ENCODE peak calls at places on chromosomes 1 and 21, in five cellular contexts. S is heart left ventricle; Q is astrocyte; L is fibroblast of lung; U is CD4-positive, alpha-beta T cell. P is an unnamed sample. For H3K9me3, the result is how much of the 10 kb centered on the place peaks cover.

GRCh38 chr21:24375201-24375600 is 1232.1 kb downstream of the MRPL39 start:
- DNase-seq in S (no peak), Q (no peak), L (no peak), U (no peak), P (peak)

GRCh38 chr21:35257413-35257812 is 208.3 kb upstream of the RUNX1 start:
- DNase-seq in Q (peak), S (peak), U (no peak), L (peak), P (no peak)

GRCh38 chr1:187336769-187337168 is 508.0 kb downstream of the PLA2G4A start:
- DNase-seq in S (no peak), L (no peak), Q (no peak), U (no peak), P (no peak)

GRCh38 chr1:40774266-40774998 is 9.2 kb upstream of the KCNQ4 start:
- DNase-seq in U (peak), S (no peak), L (peak), Q (no peak), P (no peak)

GRCh38 chr1:42740756-42741580 is 932 bp upstream of the CLDN19 start:
- DNase-seq in U (no peak), L (no peak), Q (no peak), S (no peak), P (no peak)

GRCh38 chr1:27521336-27522147 is 31.6 kb upstream of the WASF2 start:
- DNase-seq in S (peak), U (peak), L (no peak), Q (no peak), P (no peak)

GRCh38 chr1:12287869-12288268 is 58.0 kb downstream of the VPS13D start:
- DNase-seq in U (no peak), Q (no peak), S (no peak), L (no peak), P (no peak)

GRCh38 chr1:29177022-29177705 is 4.5 kb downstream of the SRSF4 start:
- DNase-seq in S (no peak), Q (no peak), L (no peak), U (no peak), P (no peak)

GRCh38 chr1:145991799-145992412 is 4.5 kb downstream of the TXNIP start:
- DNase-seq in L (peak), U (no peak), S (no peak), Q (no peak), P (no peak)

GRCh38 chr1:229596961-229597699 is 28.8 kb downstream of the TAF5L start:
- DNase-seq in L (peak), U (no peak), S (peak), Q (peak), P (no peak)

GRCh38 chr1:74771913-74772515 is 39.1 kb downstream of the TYW3 start:
- DNase-seq in L (peak), U (no peak), S (no peak), Q (peak), P (no peak)

GRCh38 chr1:54835131-54835898 is 34.2 kb upstream of the TTC22 start:
- DNase-seq in U (no peak), S (no peak), L (no peak), Q (no peak), P (no peak)

GRCh38 chr21:29208044-29208665 is 77.7 kb downstream of the MAP3K7CL start:
- DNase-seq in S (no peak), L (no peak), Q (no peak), U (no peak), P (no peak)

GRCh38 chr1:76090284-76091180 is 16.0 kb downstream of the ST6GALNAC3 start:
- DNase-seq in U (no peak), L (no peak), S (no peak), Q (peak), P (no peak)

GRCh38 chr1:243482237-243483022 is 226.6 kb downstream of the SDCCAG8 start:
- DNase-seq in Q (peak), S (no peak), U (no peak), L (peak), P (no peak)

GRCh38 chr1:178870944-178871343 is at the start of gene ANGPTL1:
- DNase-seq in Q (peak), U (no peak), S (no peak), L (peak), P (no peak)

GRCh38 chr1:178871551-178872320 is 859 bp upstream of the ANGPTL1 start:
- DNase-seq in S (no peak), Q (no peak), U (no peak), L (no peak), P (no peak)

GRCh38 chr1:178874966-178875365 is 4.1 kb upstream of the ANGPTL1 start:
- DNase-seq in Q (no peak), L (no peak), U (no peak), S (no peak), P (no peak)

GRCh38 chr1:178875936-178876335 is 5.1 kb upstream of the ANGPTL1 start:
- DNase-seq in S (no peak), L (no peak), Q (no peak), U (no peak), P (no peak)
- H3K27ac ChIP-seq in S (no peak), L (no peak), Q (no peak), U (no peak), P (no peak)

GRCh38 chr1:180732866-180733265 is 101.0 kb downstream of the XPR1 start:
- DNase-seq in L (no peak), S (no peak), U (no peak), Q (no peak), P (no peak)
- H3K9me3 ChIP-seq in L (under half), S (under half), U (half or more), Q (under half), P (under half)

GRCh38 chr1:21520899-21521716 is 11.9 kb downstream of the ALPL start:
- DNase-seq in U (no peak), L (peak), S (no peak), Q (peak), P (no peak)

GRCh38 chr1:21518774-21519455 is 9.7 kb downstream of the ALPL start:
- DNase-seq in Q (no peak), S (no peak), U (no peak), L (no peak), P (no peak)

GRCh38 chr1:21517161-21517589 is 8.0 kb downstream of the ALPL start:
- DNase-seq in L (no peak), U (no peak), Q (no peak), S (no peak), P (peak)

GRCh38 chr1:21514245-21514644 is 5.0 kb downstream of the ALPL start:
- DNase-seq in U (no peak), L (no peak), S (no peak), Q (no peak), P (no peak)

GRCh38 chr1:21517660-21518480 is 8.6 kb downstream of the ALPL start:
- DNase-seq in S (no peak), L (no peak), Q (no peak), U (no peak), P (no peak)
- H3K27ac ChIP-seq in S (no peak), L (no peak), Q (no peak), U (no peak), P (peak)

GRCh38 chr1:38394303-38394702 is 347.7 kb upstream of the POU3F1 start:
- DNase-seq in L (no peak), Q (no peak), S (no peak), U (no peak), P (no peak)

GRCh38 chr1:38396606-38397005 is 350.0 kb upstream of the POU3F1 start:
- DNase-seq in Q (no peak), S (no peak), U (no peak), L (no peak), P (no peak)

DNA sequence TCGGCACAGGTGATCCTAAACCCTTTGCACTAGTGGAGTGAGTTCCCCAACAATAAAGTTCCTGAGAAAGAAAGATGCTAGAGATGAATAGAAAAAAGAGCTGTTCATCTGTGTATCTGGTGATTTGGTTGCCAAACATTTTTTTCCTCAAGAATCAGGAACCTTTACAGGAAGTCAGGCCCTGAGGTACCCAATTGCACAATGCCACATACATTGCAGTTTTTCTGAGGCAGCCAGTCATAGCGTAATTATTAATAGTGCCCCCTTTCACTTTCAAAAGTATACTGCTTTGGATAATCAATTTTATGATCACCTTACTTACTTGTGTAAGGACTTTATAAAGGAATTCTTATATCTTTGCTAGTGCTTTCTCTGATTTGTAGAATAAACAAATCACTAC is 346.3 kb upstream of the POU3F1 start:
- DNase-seq in S (no peak), L (no peak), Q (no peak), U (no peak), P (no peak)
- H3K9me3 ChIP-seq in S (under half), L (under half), Q (under half), U (under half), P (under half)

DNA sequence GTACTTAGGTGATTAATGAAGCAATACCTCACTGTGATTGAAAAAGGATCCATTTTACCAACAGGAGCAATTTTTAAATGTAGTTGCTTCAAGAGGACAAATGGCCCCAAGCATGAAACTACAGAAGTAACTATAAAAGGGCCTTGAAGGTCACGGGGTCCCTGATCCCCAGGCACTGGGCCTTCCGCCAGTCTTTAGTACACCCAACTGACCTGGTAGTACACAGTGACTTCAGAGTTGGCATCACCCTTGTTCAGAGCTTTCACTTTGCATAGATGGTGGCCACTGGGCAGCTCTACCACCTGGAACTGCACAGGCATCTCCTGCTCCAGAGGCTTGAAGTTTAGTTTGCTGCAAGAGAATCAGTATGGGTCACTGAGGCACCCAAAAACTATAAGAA is 84.3 kb downstream of the NRDC start:
- DNase-seq in U (no peak), S (no peak), Q (no peak), L (no peak), P (no peak)
- H3K27ac ChIP-seq in U (no peak), S (no peak), Q (no peak), L (no peak), P (peak)

DNA sequence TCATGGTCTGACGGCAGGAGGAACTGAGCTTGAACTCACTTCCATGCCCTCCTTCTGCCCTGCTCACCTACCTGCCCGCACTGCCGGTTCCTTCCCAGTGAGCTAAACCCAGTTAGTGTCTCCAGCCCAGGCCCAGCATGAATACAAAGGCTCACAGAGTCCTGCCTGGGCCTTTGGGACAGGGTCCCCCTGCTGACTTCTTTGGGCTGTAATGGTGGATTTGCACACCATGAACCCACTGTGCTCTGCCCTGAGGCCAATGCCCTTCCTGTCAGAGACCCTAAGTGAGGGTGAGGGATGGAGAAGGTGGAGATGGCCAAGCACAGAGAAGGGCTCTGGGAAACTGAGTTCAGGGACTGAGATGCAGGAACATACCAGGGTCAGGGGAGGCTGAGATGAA is 153.4 kb downstream of the PCP4 start:
- DNase-seq in S (no peak), L (no peak), Q (no peak), U (no peak), P (no peak)
- H3K9me3 ChIP-seq in S (under half), L (under half), Q (under half), U (under half), P (under half)

GRCh38 chr1:207925210-207925609 is 14.3 kb upstream of the CD34 start:
- DNase-seq in S (peak), L (peak), Q (no peak), U (no peak), P (no peak)
- H3K27ac ChIP-seq in S (peak), L (no peak), Q (no peak), U (no peak), P (peak)

DNA sequence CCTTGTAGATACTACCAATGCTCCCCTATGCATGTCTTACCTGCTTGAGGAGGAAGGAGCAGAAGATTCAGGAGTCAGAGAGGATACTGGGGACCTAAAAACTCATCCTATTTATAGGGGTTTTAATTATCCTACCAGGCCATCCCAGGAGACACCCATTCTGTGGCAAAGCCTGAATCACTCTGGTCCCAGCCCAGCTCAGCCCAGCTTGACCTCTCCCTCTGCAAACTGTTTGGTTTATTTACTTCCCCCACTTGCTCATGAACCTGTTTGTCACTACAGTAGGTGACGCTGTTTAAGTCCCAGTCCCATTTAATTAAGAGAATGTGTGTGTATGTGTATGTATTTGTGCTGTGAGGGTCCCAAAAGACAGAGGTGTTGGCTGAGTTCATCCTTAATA is at the start of gene RPTN:
- DNase-seq in S (no peak), L (no peak), Q (no peak), U (no peak), P (no peak)
- H3K9me3 ChIP-seq in S (under half), L (under half), Q (under half), U (under half), P (under half)

GRCh38 chr1:89870998-89871397 is 50.2 kb downstream of the LRRC8D start:
- DNase-seq in S (no peak), U (no peak), L (no peak), Q (no peak), P (no peak)

GRCh38 chr1:89866568-89866967 is 45.7 kb downstream of the LRRC8D start:
- DNase-seq in Q (no peak), U (no peak), S (no peak), L (no peak), P (no peak)

GRCh38 chr1:89863165-89863835 is 42.5 kb downstream of the LRRC8D start:
- DNase-seq in L (no peak), S (no peak), Q (no peak), U (no peak), P (no peak)

GRCh38 chr1:89865498-89866385 is 44.9 kb downstream of the LRRC8D start:
- DNase-seq in U (no peak), S (no peak), Q (peak), L (peak), P (no peak)
- H3K27ac ChIP-seq in U (no peak), S (peak), Q (peak), L (peak), P (no peak)

DNA sequence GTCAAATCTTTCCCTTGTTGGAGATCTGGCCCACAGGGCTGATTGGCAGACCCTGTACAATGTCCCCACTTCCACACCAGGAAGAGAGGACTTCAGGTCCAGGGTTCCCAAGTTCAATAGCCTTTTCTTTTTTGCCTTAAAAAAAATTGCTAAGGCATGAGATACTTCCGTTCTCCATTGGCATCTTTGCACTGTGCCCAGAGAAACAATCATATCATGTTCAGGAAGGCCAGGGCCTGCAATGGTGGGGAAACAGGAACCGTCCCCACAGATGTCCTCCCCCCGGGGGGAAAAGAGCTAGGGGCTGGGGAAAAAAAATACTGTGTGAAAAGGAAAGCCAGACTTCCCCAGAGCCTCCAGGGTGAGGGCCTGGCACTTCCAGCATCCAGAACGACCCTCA is 24.6 kb upstream of the GJA8 start:
- DNase-seq in Q (no peak), S (no peak), U (no peak), L (no peak), P (no peak)
- H3K9me3 ChIP-seq in Q (under half), S (under half), U (under half), L (under half), P (under half)

P was measured in upper lobe of right lung.